ENCODE peak calls at places on chromosome 15, in six cellular contexts. L is heart left ventricle, U is IMR-90, P is ovary, C is left ventricle myocardium inferior, H is cardiac muscle cell. W is an unnamed sample.

GRCh38 chr15:39125904-39126303 is 455.0 kb upstream of the THBS1 start:
- DNase-seq in L (no peak), C (no peak), P (no peak), U (peak; percentile 68), H (peak; percentile 70), W (no peak)

GRCh38 chr15:52105856-52106255 is 6.7 kb downstream of the BCL2L10 start:
- DNase-seq in L (no peak), C (no peak), H (no peak), U (no peak), P (no peak), W (no peak)

GRCh38 chr15:77518458-77518857 is 97.8 kb downstream of the HMG20A start:
- DNase-seq in C (no peak), P (no peak), U (no peak), H (no peak), L (no peak), W (no peak)

GRCh38 chr15:56491110-56491722 is 26.3 kb upstream of the MNS1 start:
- DNase-seq in U (peak; percentile 81), P (peak; percentile 72), H (peak; percentile 84), L (peak; percentile 52), C (peak; percentile 49), W (peak; percentile 15)

GRCh38 chr15:49309889-49310288 is 113.2 kb upstream of the FGF7 start:
- DNase-seq in U (no peak), C (no peak), L (no peak), H (no peak), P (no peak), W (no peak)

GRCh38 chr15:100111103-100112060 is 230.4 kb downstream of the ADAMTS17 start:
- DNase-seq in U (peak; percentile 88), P (no peak), L (peak; percentile 73), H (no peak), C (peak; percentile 69), W (no peak)

GRCh38 chr15:57217716-57218598 is 158.3 kb upstream of the CGNL1 start:
- DNase-seq in U (no peak), H (no peak), L (no peak), C (no peak), P (no peak), W (no peak)

GRCh38 chr15:60384052-60384451 is 13.7 kb downstream of the ANXA2 start:
- DNase-seq in C (no peak), U (peak; percentile 63), L (no peak), P (no peak), H (no peak), W (no peak)

GRCh38 chr15:80838666-80839065 is 59.5 kb downstream of the CEMIP start:
- DNase-seq in C (no peak), P (no peak), U (no peak), H (no peak), L (no peak), W (no peak)

GRCh38 chr15:85751731-85752421 is 42.8 kb downstream of the KLHL25 start:
- DNase-seq in C (no peak), L (no peak), H (no peak), U (no peak), P (peak; percentile 42), W (no peak)

GRCh38 chr15:31325432-31325975 is 1.1 kb upstream of the KLF13 start:
- DNase-seq in H (peak; percentile 70), U (peak; percentile 6), P (peak; percentile 90), C (peak; percentile 88), L (peak; percentile 89), W (peak; percentile 20)

GRCh38 chr15:99100245-99101173 is 4.4 kb upstream of the SYNM start:
- DNase-seq in L (peak; percentile 79), P (peak; percentile 90), C (peak; percentile 84), U (peak; percentile 63), H (peak; percentile 87), W (no peak)

GRCh38 chr15:95558131-95558530 is 772.4 kb upstream of the NR2F2 start:
- DNase-seq in U (peak; percentile 39), P (no peak), H (no peak), C (no peak), L (no peak), W (peak; percentile 60)

GRCh38 chr15:65132841-65133549 is 613 bp downstream of the PDCD7 start:
- DNase-seq in U (peak; percentile 47), P (peak; percentile 52), H (peak; percentile 69), L (peak; percentile 25), C (peak; percentile 21), W (peak; percentile 39)

GRCh38 chr15:86664581-86664980 is 584.9 kb downstream of the AGBL1 start:
- DNase-seq in C (no peak), U (no peak), P (no peak), H (no peak), L (no peak), W (no peak)

GRCh38 chr15:32029409-32029861 is 880 bp upstream of the CHRNA7 start:
- DNase-seq in H (peak; percentile 70), P (peak; percentile 62), L (no peak), C (no peak), U (no peak), W (peak; percentile 18)

GRCh38 chr15:29873264-29873663 is 51.0 kb upstream of the TJP1 start:
- DNase-seq in U (peak; percentile 22), P (no peak), L (no peak), C (no peak), H (no peak), W (no peak)

GRCh38 chr15:95327661-95328060 is 1002.8 kb upstream of the NR2F2 start:
- DNase-seq in L (no peak), H (no peak), P (peak; percentile 65), U (no peak), C (no peak), W (no peak)

GRCh38 chr15:73800662-73801345 is 47.7 kb upstream of the INSYN1 start:
- DNase-seq in C (peak; percentile 83), P (peak; percentile 65), H (no peak), U (peak; percentile 87), L (peak; percentile 81), W (peak; percentile 47)

GRCh38 chr15:75049392-75049791 is 26.0 kb downstream of the PPCDC start:
- DNase-seq in C (peak; percentile 86), U (peak; percentile 28), H (no peak), L (peak; percentile 80), P (peak; percentile 88), W (no peak)

GRCh38 chr15:73901126-73901810 is 25.0 kb upstream of the LOXL1 start:
- DNase-seq in H (no peak), C (no peak), P (no peak), U (no peak), L (no peak), W (no peak)

GRCh38 chr15:89446260-89446891 is 50.0 kb downstream of the RHCG start:
- DNase-seq in L (no peak), H (no peak), P (no peak), U (no peak), C (no peak), W (no peak)
- H3K27me3 ChIP-seq in L (peaks cover 36% of the 10 kb centered on the region), H (no peaks in the 10 kb centered on the region), P (no peaks in the 10 kb centered on the region), U (peaks cover 68% of the 10 kb centered on the region), C (peaks cover 99% of the 10 kb centered on the region), W (peaks cover 39% of the 10 kb centered on the region)

GRCh38 chr15:79311901-79312553 is 1.1 kb downstream of the TMED3 start:
- DNase-seq in P (no peak), U (no peak), C (no peak), L (no peak), H (no peak), W (no peak)

GRCh38 chr15:79310612-79310984 is 314 bp upstream of the TMED3 start:
- DNase-seq in U (peak; percentile 21), P (no peak), L (no peak), H (no peak), C (no peak), W (peak; percentile 7)

GRCh38 chr15:79314186-79314585 is 3.3 kb downstream of the TMED3 start:
- DNase-seq in L (no peak), P (no peak), U (no peak), H (no peak), C (no peak), W (no peak)

GRCh38 chr15:79308874-79309273 is 2.0 kb upstream of the TMED3 start:
- DNase-seq in U (no peak), P (no peak), C (no peak), H (no peak), L (no peak), W (no peak)

GRCh38 chr15:79310985-79311900 is at the start of gene TMED3:
- DNase-seq in H (peak; percentile 91), U (peak; percentile 88), L (peak; percentile 71), C (peak; percentile 66), P (peak; percentile 82), W (peak; percentile 76)
- TF ChIP-seq CTCF in H (no peak), U (peak; percentile 42), L (no peak), C (peak; percentile 16), P (no peak), W (peak; percentile 56)

DNA sequence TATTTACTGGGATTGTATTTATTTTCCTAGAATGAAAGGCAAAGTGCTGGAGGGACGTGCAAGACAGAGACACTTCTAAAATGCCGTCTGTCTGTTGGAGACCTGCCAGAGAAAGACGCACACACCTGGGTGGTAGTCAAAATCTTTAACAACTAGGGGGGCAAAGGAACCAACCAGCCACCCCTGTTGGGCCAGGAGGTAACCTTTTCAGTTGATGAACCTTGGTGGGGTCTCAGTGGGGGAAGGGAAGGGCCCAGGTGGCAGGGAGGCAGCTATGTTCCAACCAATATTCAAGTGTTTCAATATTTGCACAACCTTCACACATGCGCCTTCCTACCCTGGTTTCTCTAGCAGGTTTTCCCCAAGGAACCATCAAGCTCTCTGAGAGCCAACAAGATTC is 99.0 kb downstream of the MEGF11 start:
- DNase-seq in P (no peak), H (no peak), U (no peak), C (no peak), L (no peak), W (no peak)
- H3K27me3 ChIP-seq in P (no peaks in the 10 kb centered on the region), H (no peaks in the 10 kb centered on the region), U (peaks cover 59% of the 10 kb centered on the region), C (peaks cover 89% of the 10 kb centered on the region), L (no peaks in the 10 kb centered on the region), W (peaks cover 52% of the 10 kb centered on the region)

DNA sequence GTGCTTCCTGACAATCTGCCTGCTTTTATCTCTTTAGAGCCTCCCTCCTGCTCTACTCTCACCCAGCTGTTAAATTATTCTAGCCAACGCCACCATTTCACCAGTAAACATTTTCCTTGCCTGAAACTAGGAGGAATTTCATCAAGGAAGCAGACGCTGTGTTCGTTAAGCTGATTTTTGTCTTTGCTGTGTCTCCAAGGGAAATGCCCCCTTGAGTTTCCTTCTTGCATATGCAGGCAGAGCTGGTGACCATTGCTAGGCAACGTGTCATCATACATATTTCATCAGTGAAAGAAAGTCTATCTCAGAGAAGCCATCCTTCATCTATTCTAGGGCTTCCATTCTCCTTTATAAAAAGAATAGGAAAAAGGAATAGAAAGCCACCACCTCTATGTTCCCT is 87.0 kb upstream of the ST8SIA2 start:
- DNase-seq in U (no peak), L (no peak), C (no peak), P (no peak), H (peak; percentile 60), W (peak; percentile 9)
- TF ChIP-seq CTCF in U (no peak), L (no peak), C (peak; percentile 49), P (no peak), H (no peak), W (peak; percentile 34)

GRCh38 chr15:41492597-41493204 is 973 bp upstream of the ITPKA start:
- DNase-seq in C (no peak), P (no peak), U (no peak), H (no peak), L (no peak), W (no peak)
- H3K27me3 ChIP-seq in C (peaks cover 73% of the 10 kb centered on the region), P (no peaks in the 10 kb centered on the region), U (peaks cover 9% of the 10 kb centered on the region), H (peaks cover 63% of the 10 kb centered on the region), L (peaks cover 62% of the 10 kb centered on the region), W (peaks cover 42% of the 10 kb centered on the region)

GRCh38 chr15:67184208-67184925 is 70.1 kb downstream of the AAGAB start:
- DNase-seq in C (no peak), U (no peak), P (no peak), H (no peak), L (peak; percentile 18), W (no peak)
- TF ChIP-seq CTCF in C (no peak), U (no peak), P (no peak), H (no peak), L (no peak), W (no peak)

GRCh38 chr15:45113380-45113990 is 487 bp downstream of the DUOX2 start:
- DNase-seq in C (no peak), U (no peak), H (no peak), L (no peak), P (no peak), W (no peak)
- H3K27me3 ChIP-seq in C (peaks cover 91% of the 10 kb centered on the region), U (peaks cover 82% of the 10 kb centered on the region), H (peaks cover 93% of the 10 kb centered on the region), L (peaks cover 83% of the 10 kb centered on the region), P (no peaks in the 10 kb centered on the region), W (peaks cover 91% of the 10 kb centered on the region)

W was measured in foreskin keratinocyte.